ENCODE peak calls at places on chromosomes 7 and 10, in four cellular contexts. N, W, B and A are unnamed samples.

GRCh38 chr7:37901236-37901827 is 15.3 kb downstream of the SFRP4 start:
- DNase-seq in N (peak), B (peak), W (peak), A (no peak)

GRCh38 chr7:30144659-30145321 is 10.0 kb downstream of the MTURN start:
- DNase-seq in W (no peak), N (no peak), B (no peak), A (no peak)

GRCh38 chr10:96305019-96305418 is 785 bp downstream of the DNTT start:
- DNase-seq in B (no peak), N (no peak), W (no peak), A (no peak)

GRCh38 chr10:70761031-70761601 is 24.1 kb downstream of the TBATA start:
- DNase-seq in B (peak), W (no peak), N (no peak), A (peak)

GRCh38 chr10:25813511-25813910 is 120.5 kb upstream of the MYO3A start:
- DNase-seq in N (no peak), B (no peak), W (no peak), A (no peak)

GRCh38 chr10:44908071-44908709 is 2.9 kb upstream of the TMEM72 start:
- DNase-seq in N (peak), B (peak), W (no peak), A (peak)

GRCh38 chr10:81928119-81928518 is 53.1 kb downstream of the NRG3 start:
- DNase-seq in B (no peak), N (no peak), W (no peak), A (no peak)

GRCh38 chr7:97145068-97145467 is 27.6 kb downstream of the SDHAF3 start:
- DNase-seq in N (peak), W (no peak), B (no peak), A (no peak)

GRCh38 chr7:102306916-102307677 is 20.4 kb downstream of the SH2B2 start:
- DNase-seq in B (peak), W (no peak), N (peak), A (peak)

GRCh38 chr10:99827906-99828305 is 45.5 kb downstream of the ABCC2 start:
- DNase-seq in N (peak), B (no peak), W (no peak), A (no peak)

GRCh38 chr7:25894902-25895791 is 256.9 kb upstream of the NFE2L3 start:
- DNase-seq in N (peak), B (peak), W (peak), A (peak)

GRCh38 chr10:25028711-25029110 is 12.3 kb downstream of the THNSL1 start:
- DNase-seq in B (no peak), W (no peak), N (peak), A (no peak)

GRCh38 chr7:134315679-134316538 is 821 bp downstream of the SLC35B4 start:
- DNase-seq in W (no peak), N (peak), B (peak), A (no peak)

GRCh38 chr10:18689498-18689897 is 30.3 kb downstream of the ARL5B start:
- DNase-seq in W (peak), B (no peak), N (peak), A (no peak)

GRCh38 chr10:78764436-78764835 is 304.3 kb upstream of the ZMIZ1 start:
- DNase-seq in N (no peak), B (no peak), W (no peak), A (no peak)

GRCh38 chr7:96161897-96162296 is 160.0 kb downstream of the SLC25A13 start:
- DNase-seq in B (no peak), W (no peak), N (no peak), A (no peak)

GRCh38 chr10:122208616-122209430 is 62.3 kb upstream of the BTBD16 start:
- DNase-seq in W (no peak), N (no peak), B (no peak), A (no peak)

GRCh38 chr7:48274662-48275061 is 103.4 kb downstream of the ABCA13 start:
- DNase-seq in B (peak), W (no peak), N (peak), A (no peak)

GRCh38 chr10:43421519-43421918 is 12.5 kb upstream of the HNRNPF start:
- DNase-seq in N (no peak), B (no peak), W (no peak), A (no peak)

GRCh38 chr10:24257588-24257987 is 48.6 kb downstream of the KIAA1217 start:
- DNase-seq in N (no peak), W (no peak), B (no peak), A (no peak)

GRCh38 chr7:129055861-129056464 is 1.1 kb upstream of the TNPO3 start:
- DNase-seq in N (no peak), B (no peak), W (no peak), A (peak)

GRCh38 chr7:129053938-129054437 is 923 bp downstream of the TNPO3 start:
- DNase-seq in N (peak), W (peak), B (no peak), A (no peak)

GRCh38 chr7:129052441-129052840 is 2.5 kb downstream of the TNPO3 start:
- DNase-seq in W (no peak), N (no peak), B (no peak), A (no peak)

GRCh38 chr7:129055294-129055816 is 444 bp upstream of the TNPO3 start:
- DNase-seq in N (no peak), B (no peak), W (no peak), A (no peak)

DNA sequence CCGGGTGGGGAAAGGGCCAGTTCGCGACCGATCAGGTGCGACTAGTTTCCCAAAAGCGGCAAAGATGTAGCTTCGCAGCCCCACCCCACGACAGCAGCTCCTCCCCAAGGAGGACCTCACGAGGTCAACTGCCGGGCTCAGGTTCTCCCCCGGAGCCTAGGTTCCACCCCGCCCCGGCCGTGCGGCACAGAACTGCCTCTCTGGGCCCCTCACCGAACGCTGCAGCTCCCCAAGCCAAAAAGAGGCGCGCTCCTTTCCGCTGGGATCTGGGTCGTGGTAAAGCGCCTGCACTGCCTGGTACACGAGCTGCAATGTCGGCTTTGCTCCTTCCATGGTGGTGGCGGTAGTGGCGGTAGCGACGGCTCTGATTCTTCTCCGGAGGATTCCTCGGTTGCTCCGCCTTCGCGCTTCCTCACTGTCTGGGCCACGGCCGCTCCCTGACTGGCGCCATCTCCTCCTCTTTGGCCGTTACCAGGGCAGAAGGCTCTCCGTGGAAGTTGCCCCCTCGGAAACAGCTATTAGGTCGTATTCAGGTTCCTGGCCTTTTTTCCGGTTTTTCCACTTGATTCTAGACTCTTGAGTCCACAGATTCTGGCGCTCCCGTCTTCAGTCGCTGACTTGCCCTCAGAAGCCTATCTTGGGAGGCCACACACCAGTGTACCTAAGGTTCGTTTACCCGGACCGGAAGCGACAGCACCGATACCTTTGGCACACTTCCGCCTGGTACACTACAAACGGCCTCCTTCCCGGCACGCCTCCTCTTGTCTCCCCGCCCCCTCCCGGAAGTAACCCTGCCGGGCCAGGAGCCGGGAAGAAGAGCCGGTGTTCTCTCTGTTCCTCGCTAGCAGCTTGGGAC is at the start of gene TNPO3:
- DNase-seq in N (peak), B (peak), W (peak), A (peak)
- H2BK15ac ChIP-seq in N (peak), B (no peak), W (peak), A (no peak)

DNA sequence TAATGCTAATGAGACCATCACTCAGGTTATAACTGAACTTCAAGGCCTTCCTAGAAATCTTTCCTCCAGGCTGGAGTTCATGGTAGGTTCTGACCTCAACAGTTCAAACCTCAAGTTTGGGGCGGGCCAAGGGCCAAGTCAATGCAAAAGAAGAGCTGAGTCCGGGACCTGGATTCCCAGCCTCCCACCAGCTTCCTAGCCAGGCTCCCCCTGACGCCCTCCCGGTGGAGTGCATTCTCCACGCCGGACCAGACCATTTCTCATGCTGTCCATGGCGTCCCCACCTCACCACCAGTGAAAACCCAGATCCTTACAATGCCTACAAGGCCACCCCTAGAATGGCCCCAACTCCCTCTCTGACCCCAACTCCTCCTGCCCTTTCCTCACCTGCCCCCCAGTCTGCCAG is 834 bp upstream of the PDLIM1 start:
- DNase-seq in B (no peak), W (no peak), N (no peak), A (no peak)
- H2BK15ac ChIP-seq in B (no peak), W (peak), N (peak), A (no peak)

GRCh38 chr10:67763499-67764011 is 67.6 kb upstream of the CTNNA3 start:
- DNase-seq in N (peak), B (peak), W (peak), A (peak)
- H2BK15ac ChIP-seq in N (no peak), B (no peak), W (no peak), A (no peak)

DNA sequence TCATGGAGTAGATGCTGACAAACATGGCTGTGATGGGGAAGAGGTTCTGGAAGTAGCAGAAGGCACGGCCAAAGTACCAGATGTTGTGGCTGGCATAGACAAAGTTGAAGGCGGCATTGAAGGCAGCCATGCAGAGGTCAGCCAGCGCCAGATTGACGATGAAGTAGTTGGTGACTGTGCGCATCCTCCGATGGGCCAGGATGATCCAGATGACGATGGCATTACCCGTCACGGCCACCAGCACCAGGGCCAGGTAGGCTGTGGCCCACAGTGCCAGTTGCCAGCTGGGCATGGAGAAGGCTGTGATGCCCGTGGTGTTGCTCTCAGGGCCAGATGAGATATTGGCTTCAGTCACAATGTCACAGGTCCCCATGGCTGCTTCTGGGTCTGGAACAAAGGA is 767 bp downstream of the TACR2 start:
- DNase-seq in N (no peak), B (no peak), W (no peak), A (no peak)
- H2BK15ac ChIP-seq in N (no peak), B (no peak), W (peak), A (no peak)

DNA sequence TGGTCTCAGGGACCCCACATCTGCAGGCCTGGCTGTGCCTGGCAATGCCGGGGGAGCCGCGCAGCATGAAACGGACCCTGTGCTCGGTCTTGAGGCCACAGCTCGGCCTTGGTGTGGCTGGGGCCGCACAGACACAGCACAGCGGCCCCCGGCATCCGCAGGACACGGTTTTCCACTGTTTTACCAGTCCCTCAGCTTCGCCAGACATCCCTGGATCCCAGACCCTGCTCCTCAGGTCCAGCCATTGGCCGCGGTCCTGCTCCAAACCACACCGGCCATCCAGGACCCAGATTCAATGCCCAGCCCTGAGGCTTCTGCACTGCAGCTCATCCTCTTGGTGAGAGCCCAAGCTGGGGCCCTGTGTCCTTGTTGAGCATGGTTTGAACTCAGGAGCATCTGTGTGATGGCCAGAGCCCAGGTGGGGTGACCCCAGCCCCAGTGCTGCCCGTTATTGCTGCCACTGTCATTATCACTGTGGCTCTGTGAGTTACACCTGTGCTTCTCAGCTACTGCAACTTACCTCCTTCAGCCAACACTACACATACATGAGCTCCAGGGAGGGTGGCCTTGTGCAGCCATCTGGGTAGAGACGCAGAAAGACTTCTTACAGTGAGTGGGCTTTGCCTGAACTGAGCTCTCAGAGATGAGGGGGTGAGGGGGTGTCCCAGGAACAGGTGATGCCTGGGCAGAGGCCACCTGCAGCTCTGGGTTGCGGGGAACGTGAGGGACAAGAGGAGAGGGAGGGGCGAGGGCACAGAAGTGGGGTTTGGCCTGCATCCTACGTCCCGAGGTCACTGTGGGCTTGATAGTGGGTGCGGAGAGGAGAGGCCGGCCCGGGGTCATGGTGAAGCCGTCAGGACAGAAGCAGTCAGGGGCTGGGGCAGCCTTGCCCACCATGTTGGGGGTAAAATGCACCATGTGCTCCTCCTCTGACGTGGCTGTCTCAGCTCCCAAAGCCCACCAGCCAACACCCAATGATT is 567.6 kb downstream of the PTPRN2 start:
- DNase-seq in N (no peak), B (no peak), W (no peak), A (no peak)
- H2BK15ac ChIP-seq in N (no peak), B (no peak), W (no peak), A (no peak)

GRCh38 chr7:27097686-27098492 is 2.1 kb upstream of the HOXA1 start:
- DNase-seq in B (peak), N (peak), W (peak), A (no peak)
- H2BK15ac ChIP-seq in B (no peak), N (no peak), W (no peak), A (no peak)

GRCh38 chr7:28448708-28449107 is 36.4 kb downstream of the CREB5 start:
- DNase-seq in W (no peak), N (no peak), B (no peak), A (no peak)
- H2BK15ac ChIP-seq in W (no peak), N (no peak), B (no peak), A (no peak)

GRCh38 chr10:3636356-3637181 is 148.4 kb downstream of the KLF6 start:
- DNase-seq in B (no peak), N (no peak), W (no peak), A (no peak)
- H2BK15ac ChIP-seq in B (no peak), N (no peak), W (no peak), A (no peak)